ENCODE peak calls at places on chromosome 11, in five cellular contexts. C is IMR-90, U is HepG2, E is A549, L is K562. S is an unnamed sample.

GRCh38 chr11:117519170-117519569 is 191.5 kb downstream of the CEP164 start:
- DNase-seq in C (no peak), U (peak), E (no peak), L (no peak), S (no peak)

GRCh38 chr11:9265211-9266131 is at the start of gene DENND5A:
- DNase-seq in C (peak), U (peak), E (peak), L (peak), S (peak)

GRCh38 chr11:73478737-73479347 is 102.6 kb downstream of the RELT start:
- DNase-seq in C (peak), U (peak), E (peak), L (peak), S (peak)

GRCh38 chr11:76025068-76025467 is 181.2 kb downstream of the WNT11 start:
- DNase-seq in C (peak), U (no peak), E (no peak), L (no peak), S (no peak)

GRCh38 chr11:121024989-121025388 is 1.1 kb downstream of the TBCEL start:
- DNase-seq in C (peak), U (peak), E (peak), L (no peak), S (no peak)

GRCh38 chr11:109071712-109072524 is 350.1 kb upstream of the C11orf87 start:
- DNase-seq in C (peak), U (no peak), E (no peak), L (no peak), S (no peak)

GRCh38 chr11:11218287-11218986 is 134.6 kb downstream of the CSNK2A3 start:
- DNase-seq in C (no peak), U (no peak), E (no peak), L (no peak), S (no peak)

GRCh38 chr11:118247041-118247440 is 5.1 kb downstream of the MPZL3 start:
- DNase-seq in C (no peak), U (peak), E (no peak), L (no peak), S (no peak)

GRCh38 chr11:20444537-20444936 is 57.0 kb downstream of the PRMT3 start:
- DNase-seq in C (no peak), U (no peak), E (no peak), L (no peak), S (no peak)

GRCh38 chr11:35390737-35391682 is 28.3 kb downstream of the SLC1A2 start:
- DNase-seq in C (peak), U (peak), E (peak), L (no peak), S (no peak)

GRCh38 chr11:9616042-9616640 is 42.7 kb downstream of the WEE1 start:
- DNase-seq in C (peak), U (no peak), E (no peak), L (no peak), S (no peak)

GRCh38 chr11:65817312-65817814 is 16.4 kb upstream of the SNX32 start:
- DNase-seq in C (no peak), U (no peak), E (no peak), L (no peak), S (no peak)

GRCh38 chr11:126407101-126407521 is 51.6 kb downstream of the ST3GAL4 start:
- DNase-seq in C (no peak), U (no peak), E (no peak), L (no peak), S (no peak)

GRCh38 chr11:35389897-35390462 is 29.4 kb downstream of the SLC1A2 start:
- DNase-seq in C (no peak), U (no peak), E (no peak), L (no peak), S (no peak)

GRCh38 chr11:22761066-22761465 is 68.5 kb downstream of the SVIP start:
- DNase-seq in C (no peak), U (no peak), E (no peak), L (no peak), S (peak)

GRCh38 chr11:12249590-12250260 is 127.6 kb upstream of the PARVA start:
- DNase-seq in C (no peak), U (no peak), E (no peak), L (no peak), S (no peak)

GRCh38 chr11:57648791-57649735 is 649 bp downstream of the YPEL4 start:
- DNase-seq in C (no peak), U (no peak), E (no peak), L (no peak), S (peak)

GRCh38 chr11:119258180-119258579 is 52.0 kb downstream of the CBL start:
- DNase-seq in C (no peak), U (no peak), E (no peak), L (no peak), S (no peak)

GRCh38 chr11:107177106-107177477 is 158.8 kb upstream of the GUCY1A2 start:
- DNase-seq in C (no peak), U (no peak), E (no peak), L (no peak), S (no peak)

GRCh38 chr11:107179829-107180228 is 161.6 kb upstream of the GUCY1A2 start:
- DNase-seq in C (no peak), U (no peak), E (no peak), L (no peak), S (no peak)

GRCh38 chr11:107172996-107173395 is 154.7 kb upstream of the GUCY1A2 start:
- DNase-seq in C (no peak), U (no peak), E (no peak), L (no peak), S (no peak)

DNA sequence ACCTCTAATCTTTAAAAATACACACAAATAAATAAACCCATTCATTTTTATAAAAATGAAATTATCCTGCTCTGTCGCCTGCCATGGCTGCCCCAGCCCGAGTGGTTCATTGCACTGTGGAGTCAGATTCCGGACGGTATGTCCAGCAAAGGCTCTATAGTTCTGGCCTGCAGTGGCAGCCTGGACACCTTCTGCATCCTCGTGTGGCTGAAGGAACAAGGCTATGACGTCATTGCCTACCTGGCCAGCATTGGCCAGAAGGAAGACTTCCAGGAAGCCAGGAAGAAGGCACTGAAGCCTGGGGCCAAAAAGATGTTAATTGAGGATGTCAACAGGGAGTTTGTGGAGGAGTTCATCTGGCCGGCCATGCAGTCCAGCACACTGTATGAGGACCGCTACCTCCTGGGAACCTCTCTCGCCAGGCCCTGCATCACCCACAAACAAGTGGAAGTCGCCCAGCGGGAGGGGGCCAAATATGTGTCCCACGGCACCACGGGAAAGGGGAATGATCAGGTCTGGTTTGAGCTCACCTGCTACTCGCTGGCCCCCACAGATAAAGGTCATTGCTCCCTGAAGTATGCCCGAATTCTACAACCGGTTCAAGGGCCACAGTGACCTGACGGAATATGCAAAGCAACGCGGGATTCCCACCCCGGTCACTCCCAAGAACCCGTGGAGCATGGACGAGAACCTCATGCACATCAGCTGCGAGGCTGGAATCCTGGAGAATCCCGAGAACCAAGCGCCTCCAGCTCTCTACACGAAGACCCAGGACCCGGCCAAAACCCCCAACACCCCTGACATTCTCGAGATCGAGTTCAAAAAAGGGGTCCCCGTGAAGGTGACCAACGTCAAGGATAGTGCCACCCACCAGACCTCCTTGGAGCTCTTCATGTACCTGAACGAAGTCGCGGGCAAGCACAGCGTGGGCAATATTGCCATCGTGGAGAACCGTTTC is 158.2 kb upstream of the GUCY1A2 start:
- DNase-seq in C (no peak), U (no peak), E (no peak), L (no peak), S (no peak)
- TF ChIP-seq RFX5 in C (no peak), U (no peak), E (no peak), L (no peak), S (no peak)

GRCh38 chr11:112453601-112454577 is 193.2 kb upstream of the PLET1 start:
- DNase-seq in C (peak), U (peak), E (peak), L (peak), S (peak)
- TF ChIP-seq RFX5 in C (no peak), U (no peak), E (no peak), L (no peak), S (no peak)

DNA sequence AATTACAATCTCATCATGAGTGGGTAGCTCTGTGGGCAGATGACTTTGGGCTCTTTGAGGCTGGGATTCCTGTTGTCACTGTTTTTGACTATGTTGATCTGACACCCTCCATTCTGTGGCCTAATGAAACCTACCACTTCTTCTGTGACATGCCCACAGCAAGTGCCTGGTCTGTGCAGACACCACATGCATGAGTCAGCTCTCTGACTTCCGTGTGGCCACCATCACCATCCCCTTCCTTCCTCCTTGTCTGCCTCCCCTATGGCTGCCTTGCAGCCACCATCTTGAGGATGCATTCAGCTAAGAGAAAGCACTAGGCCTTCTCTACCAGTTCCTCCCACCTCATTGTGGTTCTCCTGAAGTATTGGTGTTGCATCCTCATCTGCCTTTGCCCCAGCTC is 15.3 kb upstream of the OR10V1 start:
- DNase-seq in C (no peak), U (no peak), E (no peak), L (no peak), S (no peak)
- TF ChIP-seq RFX5 in C (no peak), U (no peak), E (no peak), L (no peak), S (no peak)

GRCh38 chr11:102306048-102306575 is 11.2 kb upstream of the BIRC3 start:
- DNase-seq in C (no peak), U (no peak), E (peak), L (no peak), S (peak)

GRCh38 chr11:102312656-102313055 is 4.6 kb upstream of the BIRC3 start:
- DNase-seq in C (peak), U (no peak), E (no peak), L (no peak), S (no peak)

GRCh38 chr11:102313225-102313940 is 3.9 kb upstream of the BIRC3 start:
- DNase-seq in C (no peak), U (no peak), E (no peak), L (no peak), S (no peak)

GRCh38 chr11:102306817-102307814 is 10.2 kb upstream of the BIRC3 start:
- DNase-seq in C (no peak), U (no peak), E (no peak), L (no peak), S (no peak)

GRCh38 chr11:102309621-102310541 is 7.4 kb upstream of the BIRC3 start:
- DNase-seq in C (no peak), U (peak), E (no peak), L (no peak), S (no peak)
- TF ChIP-seq RFX5 in C (no peak), U (no peak), E (no peak), L (no peak), S (no peak)

S was measured in SK-N-SH.